ENCODE peak calls at places on chromosomes 12 and 14, in nine cellular contexts. H is esophagus squamous epithelium, R is body of pancreas, A is tibial nerve, J is psoas muscle, N is upper lobe of right lung, E is right cardiac atrium, X is mesendoderm, B is A673. I is an unnamed sample.

GRCh38 chr12:81759215-81759991 is at the start of gene PPFIA2:
- DNase-seq in R (peak), E (peak), J (peak), X (peak), A (no peak), B (peak), H (no peak), N (peak), I (peak)

GRCh38 chr12:1916396-1917171 is 1.9 kb downstream of the CACNA2D4 start:
- DNase-seq in N (no peak), B (no peak), E (peak), J (peak), X (no peak), H (no peak), R (peak), A (peak), I (peak)

GRCh38 chr14:64721391-64721791 is 17.2 kb downstream of the PLEKHG3 start:
- DNase-seq in A (peak), J (peak), X (no peak), N (no peak), E (peak), B (peak), H (no peak), R (peak), I (no peak)

GRCh38 chr14:100017578-100017977 is 47.6 kb upstream of the EVL start:
- DNase-seq in N (no peak), A (no peak), B (no peak), H (no peak), R (no peak), X (no peak), E (no peak), J (no peak), I (no peak)

GRCh38 chr12:58967551-58967950 is 47.2 kb upstream of the LRIG3 start:
- DNase-seq in H (no peak), E (no peak), J (no peak), X (no peak), N (no peak), B (no peak), R (no peak), A (no peak), I (no peak)

GRCh38 chr12:7054925-7055324 is 5.6 kb upstream of the C1S start:
- DNase-seq in E (no peak), A (no peak), N (no peak), J (no peak), B (no peak), H (no peak), X (no peak), R (no peak), I (no peak)

GRCh38 chr12:112153900-112154234 is 28.5 kb downstream of the TRAFD1 start:
- DNase-seq in B (no peak), J (no peak), A (no peak), H (no peak), E (no peak), R (peak), X (no peak), N (peak), I (peak)

GRCh38 chr12:130482448-130482847 is 144.8 kb downstream of the PIWIL1 start:
- DNase-seq in J (no peak), X (peak), B (peak), A (no peak), H (no peak), R (no peak), E (no peak), N (no peak), I (no peak)

GRCh38 chr12:25186038-25186787 is 8.7 kb downstream of the DNAI7 start:
- DNase-seq in N (no peak), A (no peak), H (no peak), E (no peak), X (no peak), B (no peak), R (no peak), J (no peak), I (no peak)

GRCh38 chr14:21257395-21258193 is 11.6 kb downstream of the HNRNPC start:
- DNase-seq in A (no peak), E (no peak), R (no peak), J (no peak), X (no peak), N (peak), H (no peak), B (no peak), I (peak)

GRCh38 chr14:95685978-95686922 is at the start of gene TCL1B:
- DNase-seq in A (no peak), H (no peak), X (no peak), J (no peak), B (no peak), R (no peak), E (no peak), N (no peak), I (no peak)

GRCh38 chr12:41205070-41205715 is 17.1 kb downstream of the PDZRN4 start:
- DNase-seq in H (no peak), N (no peak), B (no peak), J (no peak), A (no peak), X (no peak), R (no peak), E (no peak), I (no peak)

GRCh38 chr14:100857923-100858837 is 32.3 kb downstream of the MEG3 start:
- DNase-seq in X (no peak), A (no peak), E (peak), B (no peak), H (no peak), R (no peak), J (peak), N (no peak), I (no peak)

GRCh38 chr12:12156116-12156515 is 85.4 kb downstream of the BCL2L14 start:
- DNase-seq in J (no peak), R (no peak), B (no peak), H (no peak), A (no peak), E (no peak), N (no peak), X (no peak), I (peak)

GRCh38 chr14:68192935-68193334 is 373.4 kb downstream of the RAD51B start:
- DNase-seq in E (no peak), H (no peak), J (no peak), R (no peak), A (no peak), N (no peak), B (no peak), X (no peak), I (no peak)

GRCh38 chr14:94345344-94346072 is 22.4 kb upstream of the SERPINA6 start:
- DNase-seq in N (no peak), H (no peak), B (peak), J (no peak), R (no peak), X (peak), A (no peak), E (no peak), I (no peak)

GRCh38 chr14:72894623-72895378 is 900 bp upstream of the DPF3 start:
- DNase-seq in N (no peak), E (peak), J (peak), H (no peak), B (peak), A (no peak), X (peak), R (peak), I (peak)

GRCh38 chr12:94994312-94994711 is 9.2 kb downstream of the NDUFA12 start:
- DNase-seq in R (no peak), E (no peak), X (no peak), H (no peak), J (no peak), N (no peak), A (no peak), B (no peak), I (no peak)

GRCh38 chr12:100899301-100899700 is 104.7 kb downstream of the ANO4 start:
- DNase-seq in A (no peak), H (no peak), E (no peak), R (no peak), N (no peak), B (no peak), X (peak), J (no peak), I (no peak)

GRCh38 chr12:130656411-130656810 is 59.7 kb downstream of the RIMBP2 start:
- DNase-seq in X (no peak), N (peak), E (no peak), B (no peak), J (no peak), R (no peak), H (no peak), A (no peak), I (no peak)

GRCh38 chr14:89675590-89675989 is 258.6 kb upstream of the FOXN3 start:
- DNase-seq in A (no peak), N (no peak), E (no peak), H (no peak), J (no peak), X (no peak), B (no peak), R (no peak), I (no peak)

GRCh38 chr14:89669209-89669608 is 252.2 kb upstream of the FOXN3 start:
- DNase-seq in H (no peak), R (no peak), X (no peak), E (no peak), J (no peak), N (peak), B (no peak), A (no peak), I (peak)

GRCh38 chr14:89674906-89675305 is 257.9 kb upstream of the FOXN3 start:
- DNase-seq in R (no peak), H (no peak), N (no peak), X (no peak), E (no peak), A (no peak), B (no peak), J (no peak), I (no peak)

GRCh38 chr14:89673499-89674225 is 256.6 kb upstream of the FOXN3 start:
- DNase-seq in J (no peak), X (no peak), B (no peak), N (no peak), R (no peak), H (no peak), E (no peak), A (no peak), I (no peak)

DNA sequence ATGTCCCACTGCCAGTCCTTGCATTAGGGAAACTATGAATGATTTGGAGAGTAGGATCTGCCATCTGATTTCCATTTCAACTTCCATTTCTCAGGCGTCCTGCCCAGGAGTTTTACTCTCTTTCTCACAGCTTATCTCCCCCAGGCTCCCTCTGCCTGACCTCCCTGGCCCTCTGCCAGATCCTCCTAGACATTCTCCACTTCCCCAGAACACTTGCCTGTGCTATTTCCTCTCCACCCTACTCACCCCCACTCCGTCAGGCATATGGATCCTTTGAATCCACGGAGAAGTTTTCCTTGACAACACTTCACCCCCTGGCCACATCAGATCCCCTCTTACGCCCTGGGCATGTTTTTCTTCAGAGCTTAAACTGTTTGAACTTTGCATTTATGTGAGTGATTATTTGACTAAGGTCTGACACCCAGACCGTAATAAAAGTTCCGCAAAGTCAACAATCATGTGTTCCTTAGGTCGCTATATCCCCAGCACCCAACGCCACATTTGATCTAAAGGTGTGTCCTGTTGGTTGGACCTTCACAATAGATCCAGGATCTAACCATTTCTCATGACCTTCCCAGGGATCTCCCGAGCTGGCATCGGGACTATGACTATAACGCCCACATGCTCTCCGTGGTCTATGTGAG is 255.7 kb upstream of the FOXN3 start:
- DNase-seq in N (no peak), A (peak), X (no peak), B (peak), H (no peak), R (no peak), E (peak), J (no peak), I (no peak)
- H3K27ac ChIP-seq in N (no peak), A (no peak), X (no peak), B (no peak), H (no peak), R (no peak), E (no peak), J (no peak), I (no peak)

GRCh38 chr12:116473416-116473815 is 85.8 kb upstream of the MAP1LC3B2 start:
- DNase-seq in H (no peak), J (no peak), R (no peak), A (no peak), N (no peak), E (no peak), X (no peak), B (no peak), I (no peak)

GRCh38 chr12:116476227-116476852 is 82.8 kb upstream of the MAP1LC3B2 start:
- DNase-seq in R (peak), H (no peak), X (no peak), A (no peak), E (no peak), B (no peak), J (no peak), N (no peak), I (no peak)

GRCh38 chr12:116472193-116472592 is 87.0 kb upstream of the MAP1LC3B2 start:
- DNase-seq in E (no peak), A (no peak), H (no peak), R (no peak), J (no peak), N (no peak), B (no peak), X (no peak), I (no peak)

GRCh38 chr12:116474331-116474730 is 84.8 kb upstream of the MAP1LC3B2 start:
- DNase-seq in J (no peak), N (no peak), R (no peak), A (no peak), H (no peak), E (no peak), X (no peak), B (no peak), I (no peak)

DNA sequence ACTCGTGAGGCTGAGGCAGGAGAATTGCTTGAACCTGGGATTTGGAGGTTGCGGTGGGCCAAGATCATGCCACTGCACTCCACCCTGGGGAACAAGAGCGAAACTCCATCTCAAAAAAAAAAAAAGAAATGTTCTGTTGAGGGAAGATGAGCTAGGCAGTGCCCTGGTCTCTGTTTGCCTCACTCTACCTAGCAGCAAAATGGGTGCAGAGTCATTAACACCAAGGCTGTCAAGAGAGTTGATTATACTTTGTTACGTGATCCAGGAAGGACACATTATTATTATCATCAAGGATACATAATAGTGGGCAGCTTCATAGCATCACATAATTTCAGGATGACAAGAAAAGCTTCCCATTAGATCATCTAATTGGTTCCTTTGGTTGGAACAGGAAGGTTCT is 84.3 kb upstream of the MAP1LC3B2 start:
- DNase-seq in A (no peak), R (no peak), H (no peak), N (no peak), X (no peak), B (no peak), J (no peak), E (no peak), I (no peak)
- H3K27ac ChIP-seq in A (no peak), R (no peak), H (no peak), N (no peak), X (no peak), B (no peak), J (no peak), E (no peak), I (no peak)

GRCh38 chr12:104722541-104723534 is 235.3 kb downstream of the SLC41A2 start:
- DNase-seq in H (no peak), J (no peak), R (no peak), B (no peak), E (no peak), N (no peak), X (peak), A (no peak), I (no peak)
- H3K27ac ChIP-seq in H (no peak), J (no peak), R (no peak), B (no peak), E (no peak), N (no peak), X (no peak), A (no peak), I (no peak)

GRCh38 chr12:42695490-42695995 is 106.0 kb upstream of the PRICKLE1 start:
- DNase-seq in X (no peak), A (no peak), R (no peak), H (no peak), J (no peak), N (no peak), B (no peak), E (no peak), I (no peak)

GRCh38 chr12:42689699-42690098 is 100.2 kb upstream of the PRICKLE1 start:
- DNase-seq in A (no peak), X (no peak), J (no peak), E (no peak), B (no peak), N (no peak), R (no peak), H (no peak), I (no peak)

GRCh38 chr12:42691991-42692557 is 102.5 kb upstream of the PRICKLE1 start:
- DNase-seq in X (no peak), E (no peak), N (no peak), A (no peak), J (no peak), B (no peak), R (no peak), H (no peak), I (no peak)

GRCh38 chr12:42690264-42690663 is 100.7 kb upstream of the PRICKLE1 start:
- DNase-seq in B (no peak), J (no peak), X (no peak), E (no peak), N (no peak), R (no peak), H (no peak), A (no peak), I (no peak)

DNA sequence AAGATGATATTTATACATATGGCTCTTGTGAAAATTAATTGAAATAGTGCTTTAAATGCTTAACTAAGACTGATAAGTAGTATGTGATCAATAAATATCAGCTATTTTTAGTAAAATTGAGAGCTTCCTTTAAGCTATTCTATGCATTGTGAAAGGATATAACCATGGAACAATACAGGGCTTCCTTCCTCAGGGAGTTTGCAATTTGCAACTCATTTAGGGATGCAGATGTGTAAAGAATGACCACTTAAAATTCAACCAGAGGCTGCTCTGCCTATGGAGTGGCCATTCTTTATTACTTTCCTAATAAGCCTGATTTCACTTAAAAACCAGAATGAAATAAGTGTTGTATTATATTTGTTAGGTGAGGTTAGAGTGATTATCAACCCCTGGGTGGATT is 103.2 kb upstream of the PRICKLE1 start:
- DNase-seq in J (no peak), N (no peak), B (no peak), X (peak), A (no peak), R (no peak), H (no peak), E (no peak), I (no peak)
- H3K27ac ChIP-seq in J (no peak), N (peak), B (no peak), X (no peak), A (no peak), R (no peak), H (no peak), E (no peak), I (no peak)

GRCh38 chr14:75440733-75441474 is 13.1 kb downstream of the JDP2 start:
- DNase-seq in R (peak), X (no peak), H (no peak), J (peak), E (peak), B (no peak), N (no peak), A (peak), I (peak)
- H3K27ac ChIP-seq in R (peak), X (no peak), H (peak), J (peak), E (peak), B (no peak), N (peak), A (no peak), I (peak)

GRCh38 chr12:96240656-96241055 is 46.5 kb downstream of the ELK3 start:
- DNase-seq in H (no peak), J (no peak), B (no peak), A (no peak), E (no peak), R (no peak), X (no peak), N (no peak), I (no peak)
- H3K27ac ChIP-seq in H (peak), J (no peak), B (no peak), A (no peak), E (peak), R (no peak), X (no peak), N (peak), I (peak)

DNA sequence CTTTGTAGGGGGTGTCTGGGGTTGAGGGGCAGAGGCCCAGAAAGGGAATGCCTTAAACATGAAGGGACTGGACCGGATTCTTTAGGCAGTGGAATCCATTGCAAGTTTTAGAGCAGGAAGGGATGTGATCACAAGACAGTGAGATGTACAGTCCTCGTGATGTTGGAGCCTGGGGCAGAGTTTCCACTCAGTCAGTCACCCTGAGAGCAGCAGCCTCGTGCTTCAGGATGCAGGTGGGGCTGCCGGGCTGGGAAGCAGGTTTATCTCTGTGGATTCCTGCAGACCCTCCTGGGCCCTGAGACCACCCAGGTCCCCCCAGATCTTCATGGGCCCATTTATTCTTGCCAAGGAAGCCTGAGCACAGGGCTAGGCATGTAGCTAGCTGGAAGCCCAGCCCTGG is 38.5 kb downstream of the RIN3 start:
- DNase-seq in A (no peak), E (no peak), N (no peak), B (no peak), J (no peak), H (no peak), X (no peak), R (no peak), I (no peak)
- H3K27ac ChIP-seq in A (no peak), E (no peak), N (peak), B (no peak), J (no peak), H (peak), X (no peak), R (no peak), I (no peak)